ENCODE peak calls at places on chromosomes 1 and 21, in six cellular contexts. C, H, P, Y, A and M are unnamed samples.

GRCh38 chr1:156627313-156627880 is 8.2 kb downstream of the HAPLN2 start:
- DNase-seq in C (no peak), H (peak; percentile 73), P (no peak), Y (peak; percentile 55), A (peak; percentile 63), M (peak; percentile 73)

GRCh38 chr1:180954766-180955165 is 42.1 kb downstream of the KIAA1614 start:
- DNase-seq in C (no peak), H (no peak), P (no peak), Y (no peak), A (no peak), M (no peak)

GRCh38 chr1:173669491-173669941 is at the start of gene ANKRD45:
- DNase-seq in C (peak; percentile 57), H (peak; percentile 50), P (no peak), Y (peak; percentile 22), A (peak; percentile 41), M (peak; percentile 42)

GRCh38 chr1:55363261-55363660 is 148.1 kb upstream of the USP24 start:
- DNase-seq in C (no peak), H (peak; percentile 29), P (no peak), Y (no peak), A (peak; percentile 7), M (peak; percentile 30)

GRCh38 chr21:31514598-31514997 is 144.9 kb upstream of the SOD1 start:
- DNase-seq in C (no peak), H (no peak), P (no peak), Y (no peak), A (no peak), M (no peak)

GRCh38 chr1:43834280-43835140 is 99.1 kb upstream of the ARTN start:
- DNase-seq in C (no peak), H (peak; percentile 45), P (no peak), Y (no peak), A (peak; percentile 46), M (peak; percentile 89)

GRCh38 chr1:246511203-246511602 is 4.1 kb upstream of the SMYD3 start:
- DNase-seq in C (no peak), H (no peak), P (no peak), Y (no peak), A (no peak), M (no peak)

GRCh38 chr1:2237773-2238172 is 9.7 kb downstream of the SKI start:
- DNase-seq in C (peak; percentile 61), H (no peak), P (no peak), Y (no peak), A (no peak), M (no peak)

GRCh38 chr1:24984800-24985552 is 54.9 kb upstream of the RUNX3 start:
- DNase-seq in C (no peak), H (no peak), P (no peak), Y (no peak), A (no peak), M (no peak)

GRCh38 chr1:162835157-162835899 is 25.6 kb downstream of the CCDC190 start:
- DNase-seq in C (no peak), H (no peak), P (no peak), Y (peak; percentile 46), A (no peak), M (no peak)